ENCODE peak calls at places on chromosomes 12 and 14, in seven cellular contexts. One of them, this sample, is unnamed. For H3K36me3, the result is how much of the 10 kb centered on the place peaks cover.

GRCh38 chr14:87615822-87616679 is 376.9 kb downstream of the GALC start:
- DNase-seq in adrenal gland: peak
- DNase-seq in lung: peak
- DNase-seq in GM23338: peak
- DNase-seq in trophoblast cell: peak
- DNase-seq in thoracic aorta: no peak
- DNase-seq in DND-41: peak
- DNase-seq in this sample: peak

GRCh38 chr14:55800443-55800842 is 220.4 kb downstream of the KTN1 start:
- DNase-seq in adrenal gland: no peak
- DNase-seq in lung: no peak
- DNase-seq in GM23338: peak
- DNase-seq in trophoblast cell: no peak
- DNase-seq in thoracic aorta: no peak
- DNase-seq in DND-41: no peak
- DNase-seq in this sample: no peak

GRCh38 chr12:26135010-26135420 is 10.2 kb upstream of the BHLHE41 start:
- DNase-seq in adrenal gland: no peak
- DNase-seq in lung: peak
- DNase-seq in GM23338: no peak
- DNase-seq in trophoblast cell: no peak
- DNase-seq in thoracic aorta: peak
- DNase-seq in DND-41: no peak
- DNase-seq in this sample: peak

GRCh38 chr14:79325071-79325470 is 886.2 kb downstream of the DIO2 start:
- DNase-seq in adrenal gland: no peak
- DNase-seq in lung: peak
- DNase-seq in GM23338: no peak
- DNase-seq in trophoblast cell: no peak
- DNase-seq in thoracic aorta: no peak
- DNase-seq in DND-41: no peak
- DNase-seq in this sample: no peak

GRCh38 chr14:39145266-39145966 is 24.7 kb downstream of the TRAPPC6B start:
- DNase-seq in adrenal gland: no peak
- DNase-seq in lung: no peak
- DNase-seq in GM23338: no peak
- DNase-seq in trophoblast cell: no peak
- DNase-seq in thoracic aorta: no peak
- DNase-seq in DND-41: no peak
- DNase-seq in this sample: peak

GRCh38 chr14:102911991-102912761 is 10.3 kb upstream of the AMN start:
- DNase-seq in adrenal gland: no peak
- DNase-seq in lung: no peak
- DNase-seq in GM23338: no peak
- DNase-seq in trophoblast cell: no peak
- DNase-seq in thoracic aorta: no peak
- DNase-seq in DND-41: no peak
- DNase-seq in this sample: no peak

GRCh38 chr12:123696209-123696608 is 15.9 kb upstream of the ATP6V0A2 start:
- DNase-seq in adrenal gland: no peak
- DNase-seq in lung: no peak
- DNase-seq in GM23338: no peak
- DNase-seq in trophoblast cell: no peak
- DNase-seq in thoracic aorta: no peak
- DNase-seq in DND-41: no peak
- DNase-seq in this sample: no peak

GRCh38 chr14:77206877-77207389 is 25.3 kb downstream of the TMEM63C start:
- DNase-seq in adrenal gland: no peak
- DNase-seq in lung: no peak
- DNase-seq in GM23338: peak
- DNase-seq in trophoblast cell: no peak
- DNase-seq in thoracic aorta: no peak
- DNase-seq in DND-41: no peak
- DNase-seq in this sample: no peak

GRCh38 chr12:64583395-64584172 is 26.7 kb upstream of the RASSF3 start:
- DNase-seq in adrenal gland: peak
- DNase-seq in lung: no peak
- DNase-seq in GM23338: no peak
- DNase-seq in trophoblast cell: no peak
- DNase-seq in thoracic aorta: no peak
- DNase-seq in DND-41: no peak
- DNase-seq in this sample: no peak

GRCh38 chr12:19110541-19110940 is 19.0 kb upstream of the PLEKHA5 start:
- DNase-seq in adrenal gland: no peak
- DNase-seq in lung: no peak
- DNase-seq in GM23338: no peak
- DNase-seq in trophoblast cell: peak
- DNase-seq in thoracic aorta: no peak
- DNase-seq in DND-41: no peak
- DNase-seq in this sample: no peak

GRCh38 chr12:19115285-19115684 is 14.2 kb upstream of the PLEKHA5 start:
- DNase-seq in adrenal gland: no peak
- DNase-seq in lung: no peak
- DNase-seq in GM23338: no peak
- DNase-seq in trophoblast cell: no peak
- DNase-seq in thoracic aorta: no peak
- DNase-seq in DND-41: no peak
- DNase-seq in this sample: no peak

GRCh38 chr12:19107750-19108149 is 21.8 kb upstream of the PLEKHA5 start:
- DNase-seq in adrenal gland: no peak
- DNase-seq in lung: no peak
- DNase-seq in GM23338: no peak
- DNase-seq in trophoblast cell: no peak
- DNase-seq in thoracic aorta: no peak
- DNase-seq in DND-41: no peak
- DNase-seq in this sample: no peak

GRCh38 chr12:19113464-19113863 is 16.1 kb upstream of the PLEKHA5 start:
- DNase-seq in adrenal gland: no peak
- DNase-seq in lung: no peak
- DNase-seq in GM23338: no peak
- DNase-seq in trophoblast cell: no peak
- DNase-seq in thoracic aorta: no peak
- DNase-seq in DND-41: no peak
- DNase-seq in this sample: no peak
- H3K36me3 ChIP-seq in adrenal gland: under half
- H3K36me3 ChIP-seq in lung: under half
- H3K36me3 ChIP-seq in GM23338: under half
- H3K36me3 ChIP-seq in trophoblast cell: under half
- H3K36me3 ChIP-seq in thoracic aorta: under half
- H3K36me3 ChIP-seq in DND-41: under half
- H3K36me3 ChIP-seq in this sample: under half

GRCh38 chr12:98724384-98725155 is 79.5 kb downstream of the APAF1 start:
- DNase-seq in adrenal gland: no peak
- DNase-seq in lung: no peak
- DNase-seq in GM23338: no peak
- DNase-seq in trophoblast cell: no peak
- DNase-seq in thoracic aorta: no peak
- DNase-seq in DND-41: no peak
- DNase-seq in this sample: no peak

GRCh38 chr12:98725481-98726247 is 80.6 kb downstream of the APAF1 start:
- DNase-seq in adrenal gland: peak
- DNase-seq in lung: no peak
- DNase-seq in GM23338: peak
- DNase-seq in trophoblast cell: peak
- DNase-seq in thoracic aorta: no peak
- DNase-seq in DND-41: peak
- DNase-seq in this sample: peak

GRCh38 chr12:98721204-98721702 is 76.2 kb downstream of the APAF1 start:
- DNase-seq in adrenal gland: no peak
- DNase-seq in lung: no peak
- DNase-seq in GM23338: no peak
- DNase-seq in trophoblast cell: no peak
- DNase-seq in thoracic aorta: no peak
- DNase-seq in DND-41: no peak
- DNase-seq in this sample: no peak

GRCh38 chr12:98727196-98727595 is 82.1 kb downstream of the APAF1 start:
- DNase-seq in adrenal gland: no peak
- DNase-seq in lung: no peak
- DNase-seq in GM23338: no peak
- DNase-seq in trophoblast cell: no peak
- DNase-seq in thoracic aorta: no peak
- DNase-seq in DND-41: no peak
- DNase-seq in this sample: no peak
- H3K36me3 ChIP-seq in adrenal gland: under half
- H3K36me3 ChIP-seq in lung: under half
- H3K36me3 ChIP-seq in GM23338: under half
- H3K36me3 ChIP-seq in trophoblast cell: under half
- H3K36me3 ChIP-seq in thoracic aorta: under half
- H3K36me3 ChIP-seq in DND-41: half or more
- H3K36me3 ChIP-seq in this sample: under half

DNA sequence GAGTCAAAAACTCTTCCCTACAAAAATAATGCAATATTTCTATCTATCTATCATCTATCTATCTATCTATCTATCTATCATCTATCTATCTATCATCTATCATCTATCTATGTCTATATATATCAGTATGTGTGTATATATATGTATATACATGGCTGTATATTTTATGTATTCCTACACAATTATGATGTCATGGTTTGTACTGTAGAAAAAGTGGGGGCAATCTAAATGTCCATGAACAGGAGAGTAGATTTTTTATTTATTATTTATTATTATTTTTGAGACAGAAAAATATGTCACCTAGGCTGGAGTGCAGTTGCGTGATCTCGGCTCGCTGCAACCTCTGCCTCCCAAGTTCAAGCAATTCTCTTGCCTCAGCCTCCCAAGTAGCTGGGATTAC is 45.6 kb upstream of the BICD1 start:
- DNase-seq in adrenal gland: no peak
- DNase-seq in lung: no peak
- DNase-seq in GM23338: no peak
- DNase-seq in trophoblast cell: no peak
- DNase-seq in thoracic aorta: no peak
- DNase-seq in DND-41: no peak
- DNase-seq in this sample: no peak
- H3K36me3 ChIP-seq in adrenal gland: under half
- H3K36me3 ChIP-seq in lung: under half
- H3K36me3 ChIP-seq in GM23338: under half
- H3K36me3 ChIP-seq in trophoblast cell: under half
- H3K36me3 ChIP-seq in thoracic aorta: under half
- H3K36me3 ChIP-seq in DND-41: under half
- H3K36me3 ChIP-seq in this sample: under half

GRCh38 chr14:91323031-91323430 is 78.5 kb upstream of the GPR68 start:
- DNase-seq in adrenal gland: no peak
- DNase-seq in lung: no peak
- DNase-seq in GM23338: no peak
- DNase-seq in trophoblast cell: no peak
- DNase-seq in thoracic aorta: no peak
- DNase-seq in DND-41: no peak
- DNase-seq in this sample: no peak
- H3K36me3 ChIP-seq in adrenal gland: under half
- H3K36me3 ChIP-seq in lung: under half
- H3K36me3 ChIP-seq in GM23338: under half
- H3K36me3 ChIP-seq in trophoblast cell: under half
- H3K36me3 ChIP-seq in thoracic aorta: under half
- H3K36me3 ChIP-seq in DND-41: half or more
- H3K36me3 ChIP-seq in this sample: under half

GRCh38 chr12:122596838-122597237 is 69.8 kb downstream of the KNTC1 start:
- DNase-seq in adrenal gland: no peak
- DNase-seq in lung: no peak
- DNase-seq in GM23338: no peak
- DNase-seq in trophoblast cell: no peak
- DNase-seq in thoracic aorta: no peak
- DNase-seq in DND-41: no peak
- DNase-seq in this sample: no peak

DNA sequence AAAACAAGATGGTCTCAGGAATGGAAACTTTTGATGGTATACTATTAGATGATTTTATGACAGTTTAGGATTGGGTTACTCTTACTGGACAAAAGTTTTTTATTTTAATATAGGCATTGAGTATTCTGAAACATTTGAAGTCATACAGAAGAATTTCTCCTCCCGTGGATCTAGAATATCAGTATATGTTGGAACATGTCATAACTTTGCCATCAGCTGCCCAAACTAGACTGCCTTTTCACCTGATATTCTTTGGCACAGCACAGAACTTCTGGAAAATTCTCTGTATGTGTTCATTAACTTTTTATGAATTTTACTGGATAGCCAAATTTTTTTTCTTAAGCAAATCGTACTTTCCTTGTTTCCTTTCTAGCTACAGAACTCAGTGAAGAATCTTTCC is 75.4 kb downstream of the KNTC1 start:
- DNase-seq in adrenal gland: no peak
- DNase-seq in lung: no peak
- DNase-seq in GM23338: no peak
- DNase-seq in trophoblast cell: no peak
- DNase-seq in thoracic aorta: no peak
- DNase-seq in DND-41: no peak
- DNase-seq in this sample: no peak
- H3K36me3 ChIP-seq in adrenal gland: under half
- H3K36me3 ChIP-seq in lung: under half
- H3K36me3 ChIP-seq in GM23338: under half
- H3K36me3 ChIP-seq in trophoblast cell: under half
- H3K36me3 ChIP-seq in thoracic aorta: under half
- H3K36me3 ChIP-seq in DND-41: half or more
- H3K36me3 ChIP-seq in this sample: under half

DNA sequence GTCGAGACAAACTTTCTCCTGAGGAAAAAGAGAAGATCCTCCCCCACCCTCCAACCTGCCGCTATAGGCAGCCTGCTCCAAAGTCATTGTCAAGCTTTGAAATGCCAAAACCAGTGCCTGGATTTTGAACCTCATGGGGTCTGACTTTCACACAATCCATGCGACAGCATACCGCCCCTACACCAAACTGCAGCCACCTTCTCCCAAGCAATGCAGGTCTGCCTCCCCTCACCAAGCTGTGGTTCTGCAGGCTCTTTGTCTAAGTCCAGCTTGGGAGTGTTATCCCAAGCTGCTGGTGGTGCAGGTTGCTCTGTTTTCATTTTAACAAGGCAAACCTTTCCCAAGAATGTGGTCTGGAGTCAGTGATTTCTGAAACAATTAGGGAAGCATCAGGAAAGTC is 12.4 kb downstream of the TBX5 start:
- DNase-seq in adrenal gland: no peak
- DNase-seq in lung: no peak
- DNase-seq in GM23338: peak
- DNase-seq in trophoblast cell: no peak
- DNase-seq in thoracic aorta: no peak
- DNase-seq in DND-41: no peak
- DNase-seq in this sample: no peak
- H3K36me3 ChIP-seq in adrenal gland: under half
- H3K36me3 ChIP-seq in lung: under half
- H3K36me3 ChIP-seq in GM23338: under half
- H3K36me3 ChIP-seq in trophoblast cell: under half
- H3K36me3 ChIP-seq in thoracic aorta: under half
- H3K36me3 ChIP-seq in DND-41: under half
- H3K36me3 ChIP-seq in this sample: under half

GRCh38 chr12:19496249-19497208 is 57.2 kb downstream of the AEBP2 start:
- DNase-seq in adrenal gland: no peak
- DNase-seq in lung: no peak
- DNase-seq in GM23338: peak
- DNase-seq in trophoblast cell: no peak
- DNase-seq in thoracic aorta: no peak
- DNase-seq in DND-41: no peak
- DNase-seq in this sample: no peak
- H3K36me3 ChIP-seq in adrenal gland: under half
- H3K36me3 ChIP-seq in lung: under half
- H3K36me3 ChIP-seq in GM23338: under half
- H3K36me3 ChIP-seq in trophoblast cell: under half
- H3K36me3 ChIP-seq in thoracic aorta: under half
- H3K36me3 ChIP-seq in DND-41: half or more
- H3K36me3 ChIP-seq in this sample: under half

GRCh38 chr14:68894802-68895201 is 84.3 kb downstream of the ACTN1 start:
- DNase-seq in adrenal gland: no peak
- DNase-seq in lung: no peak
- DNase-seq in GM23338: no peak
- DNase-seq in trophoblast cell: no peak
- DNase-seq in thoracic aorta: no peak
- DNase-seq in DND-41: no peak
- DNase-seq in this sample: no peak
- H3K36me3 ChIP-seq in adrenal gland: under half
- H3K36me3 ChIP-seq in lung: half or more
- H3K36me3 ChIP-seq in GM23338: under half
- H3K36me3 ChIP-seq in trophoblast cell: half or more
- H3K36me3 ChIP-seq in thoracic aorta: half or more
- H3K36me3 ChIP-seq in DND-41: half or more
- H3K36me3 ChIP-seq in this sample: under half

This sample was measured in small intestine.